ENCODE peak calls at places on chromosomes 1 and 21, in four cellular contexts. F is HEK293T, A is A549, K is IMR-90. D is an unnamed sample.

GRCh38 chr1:85413169-85413568 is 51.8 kb downstream of the DDAH1 start:
- DNase-seq in F (no peak), A (no peak), K (peak), D (no peak)

GRCh38 chr1:214843281-214843680 is 239.3 kb upstream of the KCNK2 start:
- DNase-seq in F (no peak), A (no peak), K (peak), D (no peak)

GRCh38 chr1:7702365-7702764 is 68.7 kb upstream of the VAMP3 start:
- DNase-seq in F (no peak), A (no peak), K (no peak), D (no peak)

GRCh38 chr1:47207811-47208373 is 18.1 kb upstream of the PDZK1IP1 start:
- DNase-seq in F (no peak), A (no peak), K (no peak), D (no peak)

GRCh38 chr1:46171872-46172271 is 3.0 kb upstream of the TSPAN1 start:
- DNase-seq in F (no peak), A (no peak), K (no peak), D (no peak)

GRCh38 chr1:27403065-27403726 is 10.8 kb downstream of the GPR3 start:
- DNase-seq in F (no peak), A (peak), K (peak), D (peak)

GRCh38 chr1:95953005-95953404 is 719.0 kb downstream of the RWDD3 start:
- DNase-seq in F (peak), A (no peak), K (peak), D (no peak)

GRCh38 chr1:236489710-236490377 is 33.9 kb upstream of the LGALS8 start:
- DNase-seq in F (peak), A (peak), K (peak), D (peak)

GRCh38 chr1:47618830-47619229 is 181.0 kb downstream of the FOXD2 start:
- DNase-seq in F (no peak), A (no peak), K (no peak), D (no peak)

GRCh38 chr1:168392958-168393357 is 112.3 kb downstream of the TBX19 start:
- DNase-seq in F (no peak), A (no peak), K (no peak), D (peak)

GRCh38 chr1:68975534-68975933 is 478.7 kb upstream of the DEPDC1 start:
- DNase-seq in F (no peak), A (no peak), K (no peak), D (no peak)

GRCh38 chr1:64923294-64923718 is 43.0 kb downstream of the JAK1 start:
- DNase-seq in F (no peak), A (no peak), K (no peak), D (no peak)

GRCh38 chr1:184191181-184191601 is 139.7 kb downstream of the TSEN15 start:
- DNase-seq in F (no peak), A (no peak), K (peak), D (no peak)

GRCh38 chr1:16158025-16158424 is 2.2 kb upstream of the EPHA2 start:
- DNase-seq in F (no peak), A (no peak), K (no peak), D (no peak)

GRCh38 chr1:74652711-74653131 is 20.9 kb downstream of the ERICH3 start:
- DNase-seq in F (no peak), A (no peak), K (peak), D (no peak)

GRCh38 chr1:26598890-26599289 is 69.3 kb downstream of the RPS6KA1 start:
- DNase-seq in F (no peak), A (no peak), K (no peak), D (no peak)

GRCh38 chr1:194225781-194226180 is 1039.4 kb upstream of the B3GALT2 start:
- DNase-seq in F (no peak), A (no peak), K (no peak), D (no peak)

GRCh38 chr1:156549390-156549789 is 23.0 kb downstream of the IQGAP3 start:
- DNase-seq in F (no peak), A (no peak), K (no peak), D (no peak)

GRCh38 chr1:3677411-3677944 is 25.2 kb downstream of the TP73 start:
- DNase-seq in F (no peak), A (no peak), K (no peak), D (no peak)

GRCh38 chr1:6591644-6592043 is 11.0 kb downstream of the KLHL21 start:
- DNase-seq in F (no peak), A (no peak), K (no peak), D (no peak)

GRCh38 chr1:12756756-12757433 is 10.9 kb downstream of the CFAP107 start:
- DNase-seq in F (no peak), A (no peak), K (no peak), D (no peak)

GRCh38 chr1:150268342-150268705 is 492 bp downstream of the APH1A start:
- DNase-seq in F (peak), A (peak), K (no peak), D (peak)

GRCh38 chr1:111906816-111907215 is 82.7 kb downstream of the KCND3 start:
- DNase-seq in F (no peak), A (no peak), K (no peak), D (no peak)

GRCh38 chr1:158068918-158069317 is 75.5 kb downstream of the KIRREL1 start:
- DNase-seq in F (no peak), A (no peak), K (no peak), D (no peak)

GRCh38 chr1:70256664-70257063 is 35.5 kb downstream of the SRSF11 start:
- DNase-seq in F (no peak), A (no peak), K (no peak), D (no peak)

GRCh38 chr1:166952002-166952746 is 23.2 kb downstream of the ILDR2 start:
- DNase-seq in F (no peak), A (no peak), K (peak), D (no peak)

GRCh38 chr1:178161516-178161915 is 67.6 kb downstream of the RASAL2 start:
- DNase-seq in F (no peak), A (no peak), K (no peak), D (no peak)

GRCh38 chr21:43810505-43811261 is 21.3 kb downstream of the RRP1 start:
- DNase-seq in F (peak), A (peak), K (peak), D (peak)

GRCh38 chr1:192243721-192244120 is 73.1 kb upstream of the RGS21 start:
- DNase-seq in F (no peak), A (no peak), K (peak), D (no peak)

GRCh38 chr1:77170687-77171086 is 48.5 kb downstream of the PIGK start:
- DNase-seq in F (no peak), A (no peak), K (peak), D (no peak)

GRCh38 chr1:184533049-184533448 is 146.2 kb downstream of the C1orf21 start:
- DNase-seq in F (no peak), A (no peak), K (no peak), D (no peak)

GRCh38 chr1:171486048-171486519 is 754 bp downstream of the PRRC2C start:
- DNase-seq in F (peak), A (peak), K (peak), D (no peak)

GRCh38 chr1:233386336-233386735 is 58.8 kb downstream of the MAP3K21 start:
- DNase-seq in F (no peak), A (no peak), K (no peak), D (no peak)

GRCh38 chr1:187839873-187840272 is 1011.1 kb downstream of the PLA2G4A start:
- DNase-seq in F (no peak), A (no peak), K (no peak), D (no peak)

GRCh38 chr1:236119935-236120484 is 22.3 kb upstream of the GPR137B start:
- DNase-seq in F (no peak), A (no peak), K (no peak), D (no peak)

GRCh38 chr21:15848632-15849031 is 118.8 kb downstream of the USP25 start:
- DNase-seq in F (no peak), A (peak), K (peak), D (no peak)

GRCh38 chr1:31482478-31483011 is 69.5 kb downstream of the SERINC2 start:
- DNase-seq in F (no peak), A (no peak), K (no peak), D (no peak)

DNA sequence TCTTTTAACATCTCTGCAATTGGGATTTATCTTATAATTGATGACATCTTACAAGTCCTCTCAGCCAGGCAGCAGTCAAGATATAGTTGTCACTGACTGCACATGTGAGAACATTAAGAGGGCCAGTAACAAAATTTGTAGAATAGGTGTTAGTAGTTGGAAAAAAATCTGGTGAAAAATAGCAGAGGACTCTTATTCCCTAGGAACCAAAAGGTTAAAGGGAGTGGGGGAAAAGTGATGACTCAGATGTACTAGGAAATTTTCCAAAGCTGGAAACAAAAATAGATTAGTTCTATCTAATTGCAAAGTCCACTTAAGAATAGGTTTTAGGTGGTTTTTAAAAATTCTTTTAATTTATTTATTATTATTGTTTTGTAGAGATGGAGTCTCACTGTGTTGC is 3.6 kb downstream of the NUP210L start:
- DNase-seq in F (no peak), A (no peak), K (peak), D (no peak)
- TF ChIP-seq BHLHE40 in F (no peak), A (no peak), K (no peak), D (no peak)

GRCh38 chr1:197145451-197146029 is 929 bp downstream of the ASPM start:
- DNase-seq in F (no peak), A (no peak), K (no peak), D (no peak)
- TF ChIP-seq BHLHE40 in F (no peak), A (no peak), K (no peak), D (no peak)

GRCh38 chr1:243996223-243996622 is 54.9 kb upstream of the ZBTB18 start:
- DNase-seq in F (no peak), A (no peak), K (no peak), D (no peak)
- TF ChIP-seq BHLHE40 in F (no peak), A (no peak), K (no peak), D (no peak)

DNA sequence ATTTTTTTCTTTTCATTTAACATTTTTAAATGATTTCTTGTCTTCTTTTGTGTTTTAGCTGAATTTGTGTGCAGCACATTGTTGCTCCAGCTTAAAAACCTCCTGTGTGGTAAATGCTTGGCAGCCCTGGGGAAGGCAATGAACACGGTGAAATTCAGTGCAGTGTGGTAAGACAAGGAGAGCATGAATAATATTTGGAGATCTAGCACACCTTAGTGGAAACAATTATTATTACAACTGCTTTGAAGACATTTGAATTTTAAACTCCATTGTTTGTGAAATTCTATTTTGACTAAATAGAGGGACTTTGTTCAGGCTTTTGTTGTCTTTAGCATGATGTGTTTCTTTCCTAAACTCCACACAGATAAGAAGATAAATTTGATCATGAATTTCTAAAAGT is 242.6 kb upstream of the CXADR start:
- DNase-seq in F (peak), A (peak), K (peak), D (no peak)
- TF ChIP-seq BHLHE40 in F (no peak), A (no peak), K (no peak), D (no peak)